ENCODE peak calls at places on chromosomes 7 and 10, in four cellular contexts. U is body of pancreas, P is M059J, S is non-pigmented ciliary epithelial cell. R is an unnamed sample.

GRCh38 chr10:118401708-118402107 is 59.6 kb upstream of the FAM204A start:
- DNase-seq in U (no peak), P (no peak), S (no peak), R (no peak)

GRCh38 chr7:122886357-122887081 is at the start of gene CADPS2:
- DNase-seq in U (peak), P (peak), S (peak), R (peak)

GRCh38 chr7:112362053-112362650 is 88.1 kb upstream of the IFRD1 start:
- DNase-seq in U (no peak), P (peak), S (no peak), R (no peak)

GRCh38 chr10:29926649-29927048 is 132.7 kb downstream of the JCAD start:
- DNase-seq in U (no peak), P (peak), S (no peak), R (no peak)

GRCh38 chr7:84328571-84328970 is 134.0 kb upstream of the SEMA3A start:
- DNase-seq in U (no peak), P (no peak), S (no peak), R (no peak)

GRCh38 chr10:70092389-70092718 is 39.7 kb downstream of the MACROH2A2 start:
- DNase-seq in U (no peak), P (no peak), S (no peak), R (no peak)

GRCh38 chr10:120455606-120456005 is 1.4 kb upstream of the PLPP4 start:
- DNase-seq in U (no peak), P (peak), S (no peak), R (no peak)

GRCh38 chr7:28272461-28272877 is 91.9 kb upstream of the JAZF1 start:
- DNase-seq in U (peak), P (peak), S (peak), R (peak)

GRCh38 chr7:3188946-3189345 is 112.1 kb upstream of the SDK1 start:
- DNase-seq in U (no peak), P (no peak), S (no peak), R (no peak)